ENCODE peak calls at places on chromosomes 13 and 19, in nine cellular contexts. A, I, P, T, Q, O, M, V and C are unnamed samples.
A peak's percentile ranks its signal among the peaks of the same experiment; 100 is the strongest.

GRCh38 chr13:98619556-98619955 is 42.6 kb upstream of the STK24 start:
- DNase-seq in A (no peak), I (no peak), P (no peak), T (no peak), Q (no peak), O (no peak), M (no peak), V (no peak), C (no peak)

GRCh38 chr13:21124853-21125252 is 51.5 kb downstream of the SKA3 start:
- DNase-seq in A (peak; percentile 94), I (peak; percentile 51), P (no peak), T (peak; percentile 32), Q (no peak), O (no peak), M (peak; percentile 10), V (no peak), C (peak; percentile 81)

GRCh38 chr13:59176775-59177174 is 987.0 kb downstream of the DIAPH3 start:
- DNase-seq in A (no peak), I (peak; percentile 17), P (no peak), T (no peak), Q (no peak), O (no peak), M (peak; percentile 12), V (no peak), C (no peak)

GRCh38 chr13:42964681-42965305 is 27.2 kb downstream of the EPSTI1 start:
- DNase-seq in A (no peak), I (no peak), P (no peak), T (no peak), Q (no peak), O (no peak), M (no peak), V (no peak), C (no peak)

GRCh38 chr19:34314437-34315313 is 50.3 kb upstream of the GPI start:
- DNase-seq in A (no peak), I (no peak), P (no peak), T (no peak), Q (no peak), O (no peak), M (no peak), V (no peak), C (no peak)

GRCh38 chr13:40639226-40639681 is 27.2 kb downstream of the FOXO1 start:
- DNase-seq in A (no peak), I (no peak), P (no peak), T (no peak), Q (no peak), O (no peak), M (no peak), V (peak; percentile 43), C (no peak)

GRCh38 chr19:47253467-47253881 is 2.9 kb upstream of the CCDC9 start:
- DNase-seq in A (no peak), I (no peak), P (no peak), T (no peak), Q (peak; percentile 67), O (no peak), M (no peak), V (no peak), C (no peak)

GRCh38 chr13:25977216-25977615 is 74.6 kb downstream of the SHISA2 start:
- DNase-seq in A (peak; percentile 97), I (peak; percentile 7), P (no peak), T (peak; percentile 24), Q (peak; percentile 74), O (peak; percentile 64), M (no peak), V (no peak), C (peak; percentile 90)

GRCh38 chr13:48411281-48412099 is 1.4 kb downstream of the LPAR6 start:
- DNase-seq in A (no peak), I (no peak), P (no peak), T (no peak), Q (no peak), O (no peak), M (no peak), V (no peak), C (no peak)

GRCh38 chr19:1408300-1409203 is 1.2 kb downstream of the DAZAP1 start:
- DNase-seq in A (no peak), I (no peak), P (no peak), T (no peak), Q (no peak), O (peak; percentile 48), M (no peak), V (peak; percentile 49), C (no peak)

GRCh38 chr13:19184176-19184575 is 2.6 kb upstream of the TUBA3C start:
- DNase-seq in A (no peak), I (no peak), P (no peak), T (no peak), Q (no peak), O (no peak), M (no peak), V (no peak), C (no peak)

GRCh38 chr13:20193924-20194631 is 1.3 kb upstream of the GJB2 start:
- DNase-seq in A (no peak), I (no peak), P (no peak), T (no peak), Q (no peak), O (no peak), M (no peak), V (no peak), C (no peak)

GRCh38 chr19:55173717-55174409 is 6.2 kb downstream of the SYT5 start:
- DNase-seq in A (peak; percentile 72), I (peak; percentile 61), P (no peak), T (peak; percentile 91), Q (peak; percentile 77), O (peak; percentile 96), M (peak; percentile 83), V (peak; percentile 27), C (peak; percentile 31)

GRCh38 chr13:31951215-31951678 is 80.3 kb upstream of the FRY start:
- DNase-seq in A (no peak), I (no peak), P (no peak), T (no peak), Q (no peak), O (no peak), M (no peak), V (peak; percentile 72), C (peak; percentile 30)

GRCh38 chr19:55348317-55349034 is 6.0 kb downstream of the COX6B2 start:
- DNase-seq in A (no peak), I (no peak), P (no peak), T (no peak), Q (no peak), O (peak; percentile 50), M (no peak), V (no peak), C (no peak)

GRCh38 chr13:52010890-52011689 is at the start of gene ATP7B:
- DNase-seq in A (peak; percentile 30), I (peak; percentile 10), P (no peak), T (no peak), Q (peak; percentile 43), O (peak; percentile 62), M (peak; percentile 33), V (peak; percentile 23), C (no peak)

GRCh38 chr19:35349614-35350521 is 2.2 kb downstream of the FFAR1 start:
- DNase-seq in A (no peak), I (no peak), P (no peak), T (no peak), Q (no peak), O (no peak), M (no peak), V (no peak), C (no peak)

GRCh38 chr19:1324792-1325567 is 39.3 kb downstream of the EFNA2 start:
- DNase-seq in A (no peak), I (peak; percentile 55), P (peak; percentile 48), T (no peak), Q (peak; percentile 55), O (peak; percentile 64), M (peak; percentile 72), V (peak; percentile 39), C (no peak)

GRCh38 chr13:39918837-39919236 is 263.4 kb downstream of the COG6 start:
- DNase-seq in A (no peak), I (no peak), P (no peak), T (no peak), Q (no peak), O (no peak), M (no peak), V (no peak), C (no peak)

GRCh38 chr19:11475861-11476260 is 5.0 kb downstream of the ELAVL3 start:
- DNase-seq in A (no peak), I (no peak), P (no peak), T (no peak), Q (no peak), O (no peak), M (no peak), V (no peak), C (no peak)